ENCODE peak calls at places on chromosomes 3 and 15, in seven cellular contexts. Z, A, Q, K, B, R and S are unnamed samples.

GRCh38 chr3:57733790-57734189 is 22.3 kb upstream of the SLMAP start:
- DNase-seq in A (no peak), B (no peak), K (no peak), Q (no peak), R (no peak), Z (no peak), S (no peak)

GRCh38 chr15:63458794-63459395 is 45.5 kb upstream of the USP3 start:
- DNase-seq in A (no peak), Q (no peak), R (no peak), Z (no peak), B (no peak), K (no peak), S (no peak)

GRCh38 chr15:72342385-72342784 is 22.4 kb upstream of the CELF6 start:
- DNase-seq in K (peak; percentile 43), R (peak; percentile 81), Q (no peak), Z (peak; percentile 33), B (no peak), A (peak; percentile 42), S (no peak)

GRCh38 chr15:65930134-65930533 is 60.8 kb downstream of the RAB11A start:
- DNase-seq in Q (no peak), A (no peak), Z (no peak), B (no peak), K (no peak), R (no peak), S (no peak)

GRCh38 chr15:63203451-63204090 is 14.2 kb downstream of the RAB8B start:
- DNase-seq in B (no peak), Q (no peak), R (no peak), Z (no peak), A (peak; percentile 63), K (no peak), S (no peak)

GRCh38 chr3:3129579-3129978 is 2.8 kb downstream of the TRNT1 start:
- DNase-seq in A (no peak), R (no peak), B (no peak), Z (no peak), Q (no peak), K (no peak), S (no peak)

GRCh38 chr3:22765679-22766078 is 437.4 kb upstream of the UBE2E2 start:
- DNase-seq in R (no peak), Z (no peak), A (no peak), K (no peak), Q (no peak), B (no peak), S (no peak)

GRCh38 chr3:141486416-141486734 is 452 bp upstream of the RASA2 start:
- DNase-seq in A (peak; percentile 29), K (no peak), Q (no peak), Z (peak; percentile 56), B (no peak), R (no peak), S (no peak)

DNA sequence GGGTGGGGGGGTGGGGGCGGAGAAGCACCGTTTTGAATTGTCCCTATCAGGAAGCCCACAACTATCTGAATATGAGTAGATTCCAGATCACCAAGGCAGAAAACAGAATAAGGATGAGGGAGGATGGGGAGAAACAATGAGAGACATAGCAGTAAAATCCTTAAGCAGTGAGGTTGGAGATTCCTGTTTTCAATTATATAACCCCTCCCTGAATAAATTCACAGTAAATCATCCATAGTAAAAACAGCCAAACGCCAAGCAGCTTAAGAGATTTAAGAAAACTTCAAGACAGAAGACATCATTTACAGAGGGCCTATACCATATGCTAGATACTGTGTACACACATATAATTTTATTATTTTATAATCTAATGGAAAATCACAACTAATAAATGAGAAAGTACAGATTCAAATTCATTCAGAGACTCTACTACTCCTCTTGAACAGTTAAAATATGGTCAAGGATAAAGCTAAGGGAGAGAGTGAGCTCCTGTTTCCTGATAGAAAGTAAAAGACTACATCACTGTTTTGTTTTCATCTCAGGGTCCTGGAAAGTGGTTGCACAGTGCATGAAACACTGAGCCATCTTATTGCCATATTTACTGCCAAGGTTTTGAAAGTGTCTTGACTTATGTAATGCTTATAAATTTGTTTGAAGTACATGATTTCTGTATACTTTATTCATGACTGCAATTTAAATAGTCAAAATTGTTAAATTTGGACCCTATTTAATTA is 141.6 kb downstream of the TBL1XR1 start:
- DNase-seq in A (no peak), R (no peak), K (no peak), B (no peak), Q (no peak), Z (no peak), S (no peak)
- TF ChIP-seq TAF1 in A (no peak), R (no peak), K (no peak), B (no peak), Q (no peak), Z (no peak), S (no peak)

GRCh38 chr15:81225161-81225671 is 28.5 kb downstream of the IL16 start:
- DNase-seq in R (no peak), A (no peak), K (no peak), B (no peak), Q (no peak), Z (no peak), S (no peak)
- TF ChIP-seq TAF1 in R (no peak), A (no peak), K (no peak), B (no peak), Q (no peak), Z (no peak), S (no peak)

GRCh38 chr3:152175576-152175883 is 93.2 kb upstream of the MBNL1 start:
- DNase-seq in A (no peak), R (no peak), K (no peak), Z (no peak), B (no peak), Q (no peak), S (no peak)
- TF ChIP-seq TAF1 in A (no peak), R (no peak), K (no peak), Z (no peak), B (no peak), Q (no peak), S (no peak)

DNA sequence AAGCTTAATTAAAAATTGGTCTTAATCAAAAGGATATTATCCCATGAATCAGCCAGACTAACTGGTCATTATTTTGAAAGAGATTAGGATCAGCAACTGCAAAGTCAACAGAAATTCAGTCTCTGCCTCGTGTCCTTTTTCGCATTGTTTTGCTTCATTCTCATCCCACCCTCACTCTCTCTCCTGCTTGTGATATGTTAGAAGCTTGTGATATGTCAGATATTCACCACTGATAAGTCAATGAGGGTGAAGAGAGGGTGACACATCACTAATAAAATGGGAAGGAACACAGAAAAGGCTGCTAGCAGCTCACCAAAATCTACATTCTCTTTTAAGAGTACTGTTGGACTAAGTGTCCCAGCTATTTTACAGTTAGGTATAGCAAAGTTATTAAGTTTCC is 146.1 kb downstream of the SUCNR1 start:
- DNase-seq in A (no peak), K (no peak), Q (no peak), B (no peak), Z (no peak), R (no peak), S (no peak)
- TF ChIP-seq TAF1 in A (no peak), K (no peak), Q (no peak), B (no peak), Z (no peak), R (no peak), S (no peak)

DNA sequence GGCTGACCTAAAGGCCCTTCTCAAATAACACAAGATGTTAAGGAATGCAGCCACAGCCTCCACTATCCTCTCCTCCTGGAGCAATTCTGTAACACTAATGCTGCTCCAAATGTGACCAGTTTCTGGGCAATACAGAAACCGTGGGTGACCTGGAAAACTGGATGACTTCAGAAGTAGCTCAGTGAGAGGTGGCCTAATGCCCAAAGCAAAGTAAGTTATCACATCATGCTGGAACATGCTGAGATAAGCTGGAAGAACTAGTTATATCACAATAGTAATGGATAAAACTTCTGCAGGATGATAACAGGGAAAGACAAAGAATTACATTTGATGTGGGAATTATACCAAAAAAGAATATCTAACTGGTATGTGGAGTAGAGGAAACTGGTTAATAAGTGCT is 72.0 kb downstream of the DHX30 start:
- DNase-seq in K (no peak), Q (no peak), Z (no peak), B (no peak), R (no peak), A (no peak), S (no peak)
- TF ChIP-seq TAF1 in K (no peak), Q (no peak), Z (no peak), B (no peak), R (no peak), A (no peak), S (no peak)

GRCh38 chr3:108433928-108434327 is 76.5 kb downstream of the MYH15 start:
- DNase-seq in B (no peak), Q (no peak), R (no peak), A (no peak), K (no peak), Z (no peak), S (no peak)

GRCh38 chr3:108441081-108441507 is 69.3 kb downstream of the MYH15 start:
- DNase-seq in B (no peak), A (no peak), Z (no peak), Q (no peak), K (peak; percentile 39), R (no peak), S (no peak)

GRCh38 chr3:108438542-108438941 is 71.9 kb downstream of the MYH15 start:
- DNase-seq in Q (no peak), A (no peak), K (no peak), B (no peak), Z (no peak), R (no peak), S (no peak)

GRCh38 chr3:108441528-108441927 is 68.9 kb downstream of the MYH15 start:
- DNase-seq in Q (no peak), R (no peak), K (no peak), B (no peak), Z (no peak), A (no peak), S (no peak)

DNA sequence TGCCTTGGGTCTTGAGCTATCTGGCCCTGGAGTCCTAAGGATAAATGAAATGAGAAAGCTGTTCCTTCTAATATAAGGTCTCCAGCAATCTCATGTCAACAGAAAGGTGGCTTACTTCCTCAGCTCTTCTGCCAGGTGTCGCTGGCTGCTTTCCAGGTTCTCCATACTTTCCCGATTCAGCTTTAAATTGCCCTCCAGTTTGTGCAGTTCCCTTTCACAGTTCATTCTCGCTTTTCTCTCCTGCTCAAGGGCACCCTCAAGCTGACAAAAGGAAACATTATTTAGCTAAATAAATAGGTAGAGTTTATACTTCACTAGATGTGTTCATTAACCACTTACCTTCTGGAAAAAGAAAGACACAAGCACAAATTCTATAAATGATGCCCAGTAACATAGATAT is 73.0 kb downstream of the MYH15 start:
- DNase-seq in Z (no peak), R (no peak), Q (no peak), K (no peak), A (no peak), B (no peak), S (no peak)
- TF ChIP-seq TAF1 in Z (no peak), R (no peak), Q (no peak), K (no peak), A (no peak), B (no peak), S (no peak)

GRCh38 chr15:74038707-74039655 is 43.4 kb downstream of the GOLGA6A start:
- DNase-seq in K (no peak), R (no peak), B (no peak), Q (no peak), Z (no peak), A (peak; percentile 55), S (no peak)
- TF ChIP-seq TAF1 in K (no peak), R (no peak), B (no peak), Q (no peak), Z (no peak), A (no peak), S (no peak)